ENCODE peak calls at places on chromosomes 11 and 22, in six cellular contexts. X is sigmoid colon, N is endothelial cell of umbilical vein, Q is RWPE1, Z is left ventricle myocardium inferior, W is cardiac muscle cell. F is an unnamed sample.

GRCh38 chr11:3000032-3000961 is 8.2 kb upstream of the NAP1L4 start:
- DNase-seq in X (peak; percentile 94), N (peak; percentile 55), Q (peak; percentile 79), Z (peak; percentile 79), W (peak; percentile 78), F (peak; percentile 100)

GRCh38 chr11:65981101-65981740 is 19.7 kb downstream of the SART1 start:
- DNase-seq in X (peak; percentile 47), N (no peak), Q (no peak), Z (no peak), W (no peak), F (no peak)

GRCh38 chr11:14413307-14414072 is 54.5 kb upstream of the RRAS2 start:
- DNase-seq in X (peak; percentile 70), N (no peak), Q (no peak), Z (peak; percentile 40), W (peak; percentile 83), F (no peak)

GRCh38 chr11:32893947-32894827 is 1.6 kb downstream of the QSER1 start:
- DNase-seq in X (no peak), N (peak; percentile 71), Q (peak; percentile 80), Z (no peak), W (peak; percentile 88), F (peak; percentile 32)

GRCh38 chr11:114060402-114061052 is 1.0 kb downstream of the ZBTB16 start:
- DNase-seq in X (peak; percentile 75), N (peak; percentile 58), Q (peak; percentile 31), Z (peak; percentile 57), W (peak; percentile 41), F (peak; percentile 44)

GRCh38 chr11:70756756-70757155 is 358.4 kb downstream of the CTTN start:
- DNase-seq in X (no peak), N (no peak), Q (no peak), Z (no peak), W (no peak), F (no peak)

GRCh38 chr11:105226062-105226461 is 86.5 kb upstream of the CARD18 start:
- DNase-seq in X (no peak), N (no peak), Q (no peak), Z (no peak), W (no peak), F (no peak)

GRCh38 chr11:76801736-76802135 is 18.6 kb downstream of the TSKU start:
- DNase-seq in X (no peak), N (no peak), Q (no peak), Z (no peak), W (no peak), F (no peak)

GRCh38 chr22:23777776-23778575 is 5.3 kb downstream of the MMP11 start:
- DNase-seq in X (peak; percentile 84), N (no peak), Q (no peak), Z (peak; percentile 76), W (no peak), F (no peak)

GRCh38 chr22:17777005-17777716 is 2.9 kb upstream of the BID start:
- DNase-seq in X (peak; percentile 61), N (peak; percentile 14), Q (no peak), Z (no peak), W (no peak), F (peak; percentile 16)

GRCh38 chr11:64076764-64077163 is 41.0 kb downstream of the FLRT1 start:
- DNase-seq in X (no peak), N (no peak), Q (no peak), Z (no peak), W (no peak), F (no peak)

GRCh38 chr11:17611503-17612220 is 64.6 kb downstream of the OTOG start:
- DNase-seq in X (no peak), N (no peak), Q (no peak), Z (no peak), W (no peak), F (no peak)

GRCh38 chr11:107810875-107811274 is 47.7 kb downstream of the SLC35F2 start:
- DNase-seq in X (no peak), N (no peak), Q (no peak), Z (no peak), W (no peak), F (no peak)

GRCh38 chr22:46500201-46500600 is 37.2 kb downstream of the CELSR1 start:
- DNase-seq in X (no peak), N (no peak), Q (no peak), Z (no peak), W (no peak), F (no peak)

GRCh38 chr11:102849319-102849718 is 5.9 kb upstream of the MMP3 start:
- DNase-seq in X (no peak), N (no peak), Q (peak; percentile 76), Z (no peak), W (peak; percentile 11), F (no peak)

GRCh38 chr11:131025020-131025419 is 108.7 kb upstream of the SNX19 start:
- DNase-seq in X (no peak), N (no peak), Q (peak; percentile 32), Z (no peak), W (peak; percentile 63), F (no peak)

GRCh38 chr22:37267128-37267587 is 15.2 kb upstream of the CYTH4 start:
- DNase-seq in X (no peak), N (peak; percentile 52), Q (peak; percentile 40), Z (peak; percentile 42), W (peak; percentile 51), F (peak; percentile 17)

GRCh38 chr11:111018571-111018970 is 227.0 kb upstream of the POU2AF2 start:
- DNase-seq in X (no peak), N (no peak), Q (no peak), Z (no peak), W (peak; percentile 84), F (no peak)

GRCh38 chr11:23399995-23400394 is 539.7 kb upstream of the CCDC179 start:
- DNase-seq in X (peak; percentile 40), N (no peak), Q (no peak), Z (peak; percentile 5), W (no peak), F (no peak)

GRCh38 chr11:17408641-17409040 is 20.2 kb upstream of the KCNJ11 start:
- DNase-seq in X (no peak), N (no peak), Q (no peak), Z (no peak), W (no peak), F (peak; percentile 76)

GRCh38 chr11:123164732-123165450 is 30.2 kb downstream of the CLMP start:
- DNase-seq in X (no peak), N (no peak), Q (no peak), Z (no peak), W (no peak), F (no peak)

GRCh38 chr11:42338056-42338455 is 878.6 kb upstream of the LRRC4C start:
- DNase-seq in X (no peak), N (no peak), Q (no peak), Z (no peak), W (no peak), F (no peak)

GRCh38 chr11:133901316-133901715 is 55.5 kb downstream of the IGSF9B start:
- DNase-seq in X (peak; percentile 3), N (no peak), Q (no peak), Z (no peak), W (no peak), F (no peak)

GRCh38 chr11:128853556-128853955 is 13.5 kb downstream of the KCNJ1 start:
- DNase-seq in X (peak; percentile 33), N (no peak), Q (no peak), Z (no peak), W (no peak), F (no peak)

GRCh38 chr11:116773203-116774112 is 671 bp upstream of the BUD13 start:
- DNase-seq in X (no peak), N (peak; percentile 63), Q (peak; percentile 44), Z (no peak), W (no peak), F (no peak)

DNA sequence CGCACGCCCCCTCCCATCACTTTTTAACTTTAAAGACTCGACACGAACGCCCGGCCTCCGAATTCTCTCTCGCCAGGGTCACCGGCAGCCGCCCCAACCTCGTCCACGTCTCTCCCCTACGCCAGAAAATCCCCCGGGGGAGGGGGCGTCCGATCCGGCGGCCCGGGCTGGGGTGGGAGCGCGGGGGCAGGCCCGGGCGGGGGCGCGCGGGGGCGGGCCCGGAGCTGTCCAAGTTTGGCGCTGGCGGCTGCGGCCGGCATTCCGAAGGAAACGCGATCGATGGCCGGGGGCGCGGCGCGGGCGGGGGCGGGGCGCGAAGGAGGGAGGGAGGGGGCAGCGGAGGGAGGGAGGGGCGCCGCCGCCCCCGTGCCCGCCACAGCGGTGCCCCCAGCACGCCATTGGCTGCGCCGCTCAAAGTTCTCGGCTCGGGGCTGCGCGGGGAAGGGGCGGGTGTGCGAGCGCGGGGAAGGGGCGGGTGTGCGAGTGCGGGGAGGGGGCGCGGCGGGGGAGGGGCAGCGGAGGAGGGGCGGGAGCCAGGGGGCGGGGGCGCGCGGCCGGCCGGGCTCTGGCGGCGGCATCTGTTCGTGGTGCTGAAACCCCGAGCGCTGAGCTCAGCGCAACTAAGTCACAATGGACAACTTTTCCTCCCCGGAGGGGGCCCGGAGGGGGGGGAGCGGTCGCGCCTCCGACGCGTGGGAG is 2.4 kb downstream of the PHF21B start:
- DNase-seq in X (no peak), N (no peak), Q (no peak), Z (no peak), W (peak; percentile 33), F (peak; percentile 62)
- H3K27ac ChIP-seq in X (peak overlapping the region; percentile 55), N (no peak overlapping the region), Q (no peak overlapping the region), Z (peak overlapping the region; percentile 46), W (peak overlapping the region; percentile 91), F (peak overlapping the region; percentile 33)

GRCh38 chr11:612201-612960 is 3.4 kb downstream of the IRF7 start:
- DNase-seq in X (no peak), N (no peak), Q (no peak), Z (no peak), W (no peak), F (no peak)
- TF ChIP-seq CTCF in X (no peak), N (peak; percentile 9), Q (no peak), Z (no peak), W (peak; percentile 13), F (no peak)

GRCh38 chr11:99320769-99321290 is 300.1 kb downstream of the CNTN5 start:
- DNase-seq in X (no peak), N (no peak), Q (no peak), Z (no peak), W (no peak), F (no peak)

GRCh38 chr11:99327527-99327926 is 306.8 kb downstream of the CNTN5 start:
- DNase-seq in X (no peak), N (no peak), Q (no peak), Z (no peak), W (no peak), F (no peak)

DNA sequence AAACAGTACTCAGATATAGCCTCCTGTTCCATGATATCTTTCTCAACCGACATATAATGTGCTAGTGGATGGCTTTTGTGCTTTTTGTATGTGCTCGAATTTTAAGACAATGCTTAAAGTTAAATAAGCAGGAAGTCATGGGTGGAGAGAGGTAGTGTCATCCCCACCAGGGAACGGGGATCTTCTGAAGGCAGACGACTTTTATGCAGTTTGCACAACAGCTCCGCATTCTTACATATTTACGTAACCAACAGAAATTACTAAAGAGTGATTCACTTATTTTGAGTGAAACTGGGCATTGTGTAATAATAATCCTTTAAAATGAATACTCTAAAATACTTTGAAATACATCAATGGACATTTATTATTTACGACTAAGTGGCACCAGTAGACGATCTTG is 305.1 kb downstream of the CNTN5 start:
- DNase-seq in X (no peak), N (no peak), Q (peak; percentile 73), Z (no peak), W (peak; percentile 92), F (no peak)
- H3K27ac ChIP-seq in X (no peak overlapping the region), N (no peak overlapping the region), Q (no peak overlapping the region), Z (no peak overlapping the region), W (no peak overlapping the region), F (no peak overlapping the region)

DNA sequence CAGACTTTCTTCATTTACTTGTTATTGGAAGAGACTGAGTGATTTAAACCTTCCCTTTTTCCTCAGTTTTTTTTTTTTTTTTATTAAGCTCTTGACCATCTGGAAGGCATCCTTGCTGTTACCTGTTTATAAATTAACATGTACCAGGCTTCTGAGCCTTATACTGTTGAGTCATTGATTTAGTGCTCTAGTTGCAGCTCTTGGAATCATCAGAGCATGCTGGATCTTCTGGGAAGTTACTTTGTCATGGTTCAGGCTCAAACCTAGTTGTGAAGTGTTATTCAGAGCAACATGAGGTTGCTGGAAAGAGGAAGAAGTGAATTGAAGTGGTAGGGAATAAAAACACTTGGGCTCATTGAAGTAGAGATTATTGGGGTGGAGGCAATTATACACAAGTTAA is 6.3 kb downstream of the ZDHHC5 start:
- DNase-seq in X (no peak), N (no peak), Q (no peak), Z (no peak), W (no peak), F (peak; percentile 15)
- TF ChIP-seq CTCF in X (no peak), N (no peak), Q (no peak), Z (no peak), W (no peak), F (no peak)